ENCODE peak calls at places on chromosomes 7 and 10, in eight cellular contexts. K is HCT116; F is OCI-LY7; B is NCI-H1436; U is NCI-H1417 treated with DMSO at 0.1 percent for 48 hours; T is Daoy; P is stimulated activated CD4-positive, alpha-beta T cell treated with anti-CD3 and anti-CD28 coated beads, TNF-alpha, amount 100 ng/mL, for 4 hours; M is ascending aorta. N is an unnamed sample.
A peak's percentile ranks its signal among the peaks of the same experiment; 100 is the strongest.

GRCh38 chr7:44535348-44536064 is 5.6 kb downstream of the NPC1L1 start:
- DNase-seq in K (no peak), F (no peak), B (no peak), U (no peak), T (no peak), P (no peak), M (no peak), N (no peak)

GRCh38 chr7:16740996-16741395 is 12.6 kb upstream of the TSPAN13 start:
- DNase-seq in K (no peak), F (no peak), B (no peak), U (no peak), T (no peak), P (no peak), M (no peak), N (no peak)

GRCh38 chr7:45131891-45132290 is 20.4 kb upstream of the TBRG4 start:
- DNase-seq in K (no peak), F (no peak), B (no peak), U (no peak), T (no peak), P (no peak), M (no peak), N (no peak)

GRCh38 chr10:119139464-119140067 is 25.9 kb downstream of the SFXN4 start:
- DNase-seq in K (peak; percentile 16), F (peak; percentile 46), B (no peak), U (no peak), T (peak; percentile 60), P (peak; percentile 36), M (no peak), N (peak; percentile 16)

GRCh38 chr10:127903789-127904188 is 3.1 kb upstream of the PTPRE start:
- DNase-seq in K (no peak), F (no peak), B (no peak), U (no peak), T (no peak), P (no peak), M (no peak), N (no peak)

GRCh38 chr10:28304032-28304571 is 1.2 kb upstream of the MPP7 start:
- DNase-seq in K (no peak), F (no peak), B (no peak), U (no peak), T (no peak), P (no peak), M (no peak), N (no peak)

GRCh38 chr7:132189881-132190280 is 386.4 kb downstream of the PLXNA4 start:
- DNase-seq in K (no peak), F (no peak), B (no peak), U (no peak), T (no peak), P (no peak), M (no peak), N (no peak)

GRCh38 chr7:102064361-102065025 is 222.2 kb upstream of the SH2B2 start:
- DNase-seq in K (no peak), F (no peak), B (no peak), U (no peak), T (peak; percentile 55), P (no peak), M (no peak), N (peak; percentile 38)

GRCh38 chr7:70334883-70335282 is 736.6 kb downstream of the AUTS2 start:
- DNase-seq in K (no peak), F (no peak), B (no peak), U (no peak), T (no peak), P (no peak), M (no peak), N (no peak)

GRCh38 chr7:137850586-137850985 is 3.8 kb upstream of the DGKI start:
- DNase-seq in K (no peak), F (no peak), B (no peak), U (no peak), T (peak; percentile 13), P (no peak), M (no peak), N (no peak)

GRCh38 chr7:73824986-73825385 is 5.8 kb upstream of the CLDN4 start:
- DNase-seq in K (no peak), F (no peak), B (no peak), U (no peak), T (no peak), P (no peak), M (peak; percentile 59), N (peak; percentile 61)

GRCh38 chr10:99451981-99452380 is 21.6 kb upstream of the GOT1 start:
- DNase-seq in K (no peak), F (no peak), B (no peak), U (no peak), T (no peak), P (no peak), M (no peak), N (no peak)

GRCh38 chr10:52818019-52818418 is 45.4 kb upstream of the MBL2 start:
- DNase-seq in K (peak; percentile 41), F (peak; percentile 80), B (peak; percentile 19), U (no peak), T (no peak), P (no peak), M (no peak), N (no peak)

GRCh38 chr7:30330134-30331111 is 46.0 kb downstream of the ZNRF2 start:
- DNase-seq in K (no peak), F (peak; percentile 71), B (peak; percentile 18), U (no peak), T (no peak), P (no peak), M (no peak), N (no peak)

GRCh38 chr10:129446182-129446581 is 20.9 kb upstream of the MGMT start:
- DNase-seq in K (no peak), F (no peak), B (no peak), U (no peak), T (no peak), P (no peak), M (no peak), N (no peak)

N was measured in MG63.